ENCODE peak calls at places on chromosomes 12 and 14, in four cellular contexts. One of them, this sample, is unnamed.

GRCh38 chr14:24068711-24069410 is 2.5 kb upstream of the CPNE6 start:
- DNase-seq in bronchial epithelial cell: no peak
- DNase-seq in body of pancreas: no peak
- DNase-seq in PC-9: no peak
- DNase-seq in this sample: no peak

GRCh38 chr14:105647784-105648608 is 121.6 kb downstream of the TMEM121 start:
- DNase-seq in bronchial epithelial cell: no peak
- DNase-seq in body of pancreas: no peak
- DNase-seq in PC-9: no peak
- DNase-seq in this sample: no peak

GRCh38 chr12:50099302-50100008 is 4.4 kb upstream of the GPD1 start:
- DNase-seq in bronchial epithelial cell: peak; percentile 48
- DNase-seq in body of pancreas: no peak
- DNase-seq in PC-9: no peak
- DNase-seq in this sample: no peak

GRCh38 chr14:32611752-32612151 is 282.7 kb downstream of the AKAP6 start:
- DNase-seq in bronchial epithelial cell: peak; percentile 84
- DNase-seq in body of pancreas: no peak
- DNase-seq in PC-9: no peak
- DNase-seq in this sample: no peak

GRCh38 chr12:78118486-78118885 is 287.8 kb downstream of the NAV3 start:
- DNase-seq in bronchial epithelial cell: no peak
- DNase-seq in body of pancreas: no peak
- DNase-seq in PC-9: no peak
- DNase-seq in this sample: no peak

GRCh38 chr12:90233168-90234100 is 524.8 kb upstream of the ATP2B1 start:
- DNase-seq in bronchial epithelial cell: peak; percentile 43
- DNase-seq in body of pancreas: no peak
- DNase-seq in PC-9: no peak
- DNase-seq in this sample: no peak

GRCh38 chr12:108854055-108854452 is 3.3 kb downstream of the SSH1 start:
- DNase-seq in bronchial epithelial cell: peak; percentile 74
- DNase-seq in body of pancreas: peak; percentile 48
- DNase-seq in PC-9: no peak
- DNase-seq in this sample: peak; percentile 82

GRCh38 chr12:30026621-30027234 is 243.0 kb upstream of the TMTC1 start:
- DNase-seq in bronchial epithelial cell: peak; percentile 75
- DNase-seq in body of pancreas: no peak
- DNase-seq in PC-9: peak; percentile 70
- DNase-seq in this sample: peak; percentile 23

GRCh38 chr14:43539210-43539609 is 967.9 kb downstream of the FSCB start:
- DNase-seq in bronchial epithelial cell: peak; percentile 0
- DNase-seq in body of pancreas: peak; percentile 54
- DNase-seq in PC-9: no peak
- DNase-seq in this sample: no peak
- TF ChIP-seq CTCF in bronchial epithelial cell: no peak
- TF ChIP-seq CTCF in body of pancreas: peak; percentile 34
- TF ChIP-seq CTCF in PC-9: peak; percentile 53
- TF ChIP-seq CTCF in this sample: no peak

DNA sequence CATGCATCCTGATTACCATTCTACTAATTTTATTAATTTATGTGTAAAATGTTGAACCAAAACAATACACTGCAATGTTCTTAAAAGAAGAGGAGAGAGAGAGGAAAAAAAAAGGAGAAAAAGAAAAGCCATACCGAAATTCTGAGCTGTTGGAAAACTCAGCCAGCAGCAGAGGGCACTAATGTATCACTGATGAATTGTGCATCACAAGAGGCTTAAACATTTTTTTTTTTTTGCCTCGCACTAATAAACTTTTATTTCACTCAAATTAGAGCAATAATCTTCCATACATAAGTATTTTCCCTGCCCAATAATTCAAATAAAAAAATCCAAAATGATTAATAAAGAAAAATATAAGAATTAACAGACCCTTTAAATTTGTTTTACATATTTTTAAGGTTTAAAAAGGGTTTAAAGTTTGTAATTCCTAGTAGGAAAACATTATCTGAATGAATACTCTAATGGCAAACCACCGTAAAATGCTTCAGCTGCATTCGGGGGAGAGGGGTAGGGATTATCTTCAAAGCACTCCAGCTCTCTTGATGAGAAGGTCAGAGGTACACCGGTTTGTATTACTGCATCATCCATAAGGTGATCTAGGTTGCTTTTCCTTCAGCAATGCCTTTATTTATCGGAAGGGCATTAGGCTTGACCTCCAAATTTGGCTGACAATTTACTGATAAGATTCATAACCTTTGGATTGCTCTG is 41.9 kb downstream of the ATP23 start:
- DNase-seq in bronchial epithelial cell: peak; percentile 65
- DNase-seq in body of pancreas: peak; percentile 46
- DNase-seq in PC-9: peak; percentile 48
- DNase-seq in this sample: peak; percentile 32
- TF ChIP-seq CTCF in bronchial epithelial cell: peak; percentile 62
- TF ChIP-seq CTCF in body of pancreas: peak; percentile 56
- TF ChIP-seq CTCF in PC-9: peak; percentile 90
- TF ChIP-seq CTCF in this sample: peak; percentile 66

GRCh38 chr12:43728117-43728516 is 30.5 kb downstream of the PUS7L start:
- DNase-seq in bronchial epithelial cell: peak; percentile 15
- DNase-seq in body of pancreas: no peak
- DNase-seq in PC-9: no peak
- DNase-seq in this sample: no peak
- TF ChIP-seq CTCF in bronchial epithelial cell: no peak
- TF ChIP-seq CTCF in body of pancreas: no peak
- TF ChIP-seq CTCF in PC-9: peak; percentile 63
- TF ChIP-seq CTCF in this sample: peak; percentile 18

DNA sequence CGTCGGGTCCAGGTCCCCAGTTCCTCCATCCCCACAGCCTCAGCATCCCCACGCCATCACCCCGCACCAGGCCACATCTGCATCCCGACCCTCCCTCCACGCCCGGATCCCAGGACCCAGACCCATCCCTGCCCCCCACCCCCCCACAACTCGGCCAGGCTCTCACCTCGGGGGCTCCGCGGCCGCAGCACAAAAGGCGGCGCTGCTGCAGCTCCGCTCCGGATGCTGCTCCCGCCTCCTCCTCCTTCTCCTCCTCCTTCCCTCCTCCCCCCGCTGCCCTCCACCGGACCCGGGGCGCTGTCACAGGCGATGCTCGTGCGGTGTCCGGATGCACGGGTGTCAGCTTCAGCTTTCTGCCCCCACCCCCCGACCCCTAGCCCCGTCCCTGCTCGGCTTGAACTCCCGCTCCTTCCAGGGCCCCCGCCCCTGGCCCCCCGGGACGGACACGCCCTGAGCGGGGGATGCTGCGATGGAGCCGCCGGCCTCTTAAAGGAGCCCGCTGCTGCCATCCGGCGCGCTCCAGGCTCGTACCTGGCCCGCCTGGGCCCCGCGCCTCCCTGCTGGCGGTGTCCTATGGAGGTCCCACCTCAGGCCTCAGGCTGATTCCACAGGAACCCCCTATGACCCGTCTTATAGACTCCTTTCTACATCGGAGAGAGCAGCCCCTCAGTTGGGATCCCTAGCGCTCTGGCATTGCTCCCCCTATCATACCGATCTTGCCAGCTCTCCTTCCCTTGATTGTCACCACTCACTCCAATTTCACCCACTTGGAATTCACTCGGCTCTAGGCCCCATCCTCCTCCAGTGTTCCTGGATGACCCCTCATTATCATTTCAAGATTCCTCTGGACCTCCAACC is at the start of gene MAP3K12:
- DNase-seq in bronchial epithelial cell: no peak
- DNase-seq in body of pancreas: peak; percentile 48
- DNase-seq in PC-9: no peak
- DNase-seq in this sample: peak; percentile 34
- TF ChIP-seq CTCF in bronchial epithelial cell: no peak
- TF ChIP-seq CTCF in body of pancreas: no peak
- TF ChIP-seq CTCF in PC-9: peak; percentile 3
- TF ChIP-seq CTCF in this sample: peak; percentile 20

This sample was measured in AG09319.